ENCODE peak calls at places on chromosomes 5 and 9, in nine cellular contexts. J, E, V, G, L, P, C, B and N are unnamed samples.

GRCh38 chr9:98933890-98934289 is 9.8 kb upstream of the COL15A1 start:
- DNase-seq in L (no peak), P (no peak), E (no peak), C (no peak), V (no peak), B (no peak), J (no peak), G (no peak), N (no peak)

GRCh38 chr5:159640921-159641320 is 275.4 kb upstream of the ADRA1B start:
- DNase-seq in G (no peak), P (no peak), J (no peak), C (no peak), B (no peak), L (no peak), V (no peak), E (no peak), N (no peak)

GRCh38 chr9:708182-708555 is 133.3 kb upstream of the DMRT1 start:
- DNase-seq in J (no peak), P (peak), C (no peak), V (no peak), E (no peak), B (no peak), L (no peak), G (no peak), N (no peak)

GRCh38 chr9:114653556-114654159 is 3.9 kb downstream of the TEX53 start:
- DNase-seq in P (peak), B (peak), J (peak), V (peak), G (peak), C (peak), L (peak), E (peak), N (no peak)

GRCh38 chr5:150208187-150209015 is 18.5 kb downstream of the SLC6A7 start:
- DNase-seq in G (no peak), E (peak), B (no peak), L (no peak), C (peak), V (peak), J (peak), P (peak), N (no peak)

GRCh38 chr9:91515074-91515687 is 91.5 kb upstream of the NFIL3 start:
- DNase-seq in P (peak), B (peak), E (peak), G (peak), L (no peak), J (peak), C (peak), V (peak), N (no peak)

GRCh38 chr9:6214903-6215302 is 704 bp upstream of the IL33 start:
- DNase-seq in E (peak), P (no peak), C (no peak), L (no peak), V (no peak), J (peak), G (no peak), B (no peak), N (no peak)

GRCh38 chr9:72524820-72525539 is 3.6 kb downstream of the TMC1 start:
- DNase-seq in G (peak), J (peak), P (peak), L (peak), V (peak), C (peak), E (peak), B (no peak), N (no peak)

GRCh38 chr5:139149477-139150199 is 48.5 kb downstream of the SIL1 start:
- DNase-seq in C (no peak), P (no peak), L (no peak), G (no peak), E (peak), B (no peak), J (peak), V (no peak), N (no peak)

GRCh38 chr9:95834281-95834907 is 41.1 kb upstream of the ERCC6L2 start:
- DNase-seq in J (peak), V (no peak), B (no peak), P (no peak), E (peak), C (no peak), L (no peak), G (no peak), N (no peak)

GRCh38 chr9:84722388-84722989 is 53.0 kb downstream of the NTRK2 start:
- DNase-seq in C (no peak), L (no peak), P (no peak), V (no peak), G (no peak), B (no peak), J (no peak), E (no peak), N (no peak)

GRCh38 chr9:114034176-114034575 is 43.9 kb downstream of the AMBP start:
- DNase-seq in L (no peak), B (no peak), C (no peak), J (no peak), P (no peak), G (no peak), V (no peak), E (no peak), N (no peak)

GRCh38 chr9:35726876-35727438 is 5.0 kb downstream of the TLN1 start:
- DNase-seq in B (no peak), E (peak), G (no peak), L (no peak), P (no peak), J (peak), C (peak), V (peak), N (peak)

GRCh38 chr5:37568893-37569292 is 189.8 kb downstream of the WDR70 start:
- DNase-seq in B (no peak), E (no peak), J (no peak), L (no peak), C (no peak), V (no peak), G (no peak), P (no peak), N (no peak)

GRCh38 chr5:180809403-180810209 is 7.0 kb upstream of the MGAT1 start:
- DNase-seq in J (peak), C (peak), B (peak), P (peak), G (peak), E (peak), L (peak), V (peak), N (peak)

GRCh38 chr9:136729144-136729543 is 13.6 kb downstream of the LCN10 start:
- DNase-seq in P (no peak), G (no peak), B (no peak), E (no peak), J (no peak), L (no peak), V (no peak), C (no peak), N (no peak)

GRCh38 chr9:128494108-128494742 is 10.3 kb upstream of the GLE1 start:
- DNase-seq in P (no peak), V (no peak), E (no peak), L (peak), B (no peak), G (no peak), C (no peak), J (peak), N (no peak)

GRCh38 chr9:37079370-37080164 is 40.8 kb upstream of the ZCCHC7 start:
- DNase-seq in E (peak), C (peak), P (peak), L (peak), J (peak), G (peak), V (peak), B (peak), N (peak)

GRCh38 chr9:78963911-78964310 is 607.9 kb upstream of the TLE4 start:
- DNase-seq in P (no peak), L (no peak), C (no peak), J (no peak), G (no peak), E (no peak), V (no peak), B (no peak), N (no peak)

GRCh38 chr5:154146409-154146808 is 44.1 kb upstream of the GALNT10 start:
- DNase-seq in L (no peak), V (no peak), P (no peak), J (no peak), B (no peak), G (no peak), E (no peak), C (no peak), N (no peak)

GRCh38 chr9:107620801-107621200 is 131.2 kb upstream of the KLF4 start:
- DNase-seq in G (no peak), L (no peak), P (no peak), E (no peak), J (no peak), V (no peak), B (no peak), C (no peak), N (no peak)

GRCh38 chr9:21096172-21096900 is 18.6 kb upstream of the IFNB1 start:
- DNase-seq in B (peak), V (no peak), P (peak), E (peak), J (peak), L (peak), C (no peak), G (peak), N (no peak)

GRCh38 chr5:35876922-35877321 is 20.2 kb downstream of the IL7R start:
- DNase-seq in P (peak), C (peak), E (no peak), V (peak), G (no peak), L (no peak), B (no peak), J (no peak), N (no peak)

GRCh38 chr5:141929398-141930058 is 5.9 kb downstream of the DELE1 start:
- DNase-seq in G (no peak), J (no peak), P (no peak), L (no peak), V (no peak), B (no peak), C (no peak), E (no peak), N (no peak)

GRCh38 chr9:87354176-87354575 is 143.5 kb upstream of the DAPK1 start:
- DNase-seq in B (no peak), P (no peak), V (no peak), C (no peak), L (no peak), G (no peak), J (no peak), E (no peak), N (no peak)

GRCh38 chr5:108747111-108748009 is at the start of gene FER:
- DNase-seq in E (peak), C (peak), P (peak), B (no peak), G (peak), V (peak), J (peak), L (no peak), N (no peak)

GRCh38 chr5:73693573-73694061 is 67.6 kb downstream of the ARHGEF28 start:
- DNase-seq in J (peak), L (no peak), E (peak), V (peak), G (peak), B (no peak), P (peak), C (peak), N (no peak)

GRCh38 chr5:77437194-77437593 is 54.9 kb downstream of the WDR41 start:
- DNase-seq in B (peak), J (peak), P (no peak), L (no peak), G (peak), C (no peak), V (peak), E (no peak), N (no peak)

GRCh38 chr5:148790545-148791333 is 35.7 kb upstream of the ADRB2 start:
- DNase-seq in E (no peak), L (no peak), J (no peak), V (peak), G (no peak), B (no peak), P (peak), C (no peak), N (no peak)

GRCh38 chr5:53019320-53019719 is 30.2 kb downstream of the ITGA2 start:
- DNase-seq in V (peak), C (peak), P (peak), E (peak), G (no peak), J (peak), L (no peak), B (no peak), N (no peak)

GRCh38 chr9:121326924-121327613 is 43.0 kb downstream of the STOM start:
- DNase-seq in E (no peak), P (no peak), B (no peak), J (no peak), V (no peak), G (no peak), L (no peak), C (no peak), N (no peak)